ENCODE peak calls at places on chromosomes 11 and 22, in five cellular contexts. S is M059J, U is astrocyte of the hippocampus, P is GM10248, M is cardiac fibroblast. Y is an unnamed sample.

GRCh38 chr11:74683279-74683871 is 47.9 kb downstream of the CHRDL2 start:
- DNase-seq in S (no peak), U (peak), M (peak), P (no peak), Y (peak)

GRCh38 chr22:22087854-22088657 is 105.5 kb upstream of the TOP3B start:
- DNase-seq in M (no peak), U (no peak), P (no peak), S (no peak), Y (no peak)

GRCh38 chr22:24323695-24324094 is 53.1 kb downstream of the SPECC1L start:
- DNase-seq in U (no peak), S (no peak), P (no peak), M (no peak), Y (no peak)

GRCh38 chr11:77558380-77558779 is 31.4 kb upstream of the AQP11 start:
- DNase-seq in S (peak), U (no peak), P (no peak), M (peak), Y (no peak)

GRCh38 chr22:20155330-20156041 is 4.6 kb upstream of the CCDC188 start:
- DNase-seq in M (peak), S (peak), P (no peak), U (peak), Y (peak)

GRCh38 chr11:79493555-79494171 is 52.8 kb upstream of the TENM4 start:
- DNase-seq in M (peak), S (peak), U (peak), P (peak), Y (peak)

GRCh38 chr11:33329705-33330329 is 72.6 kb downstream of the HIPK3 start:
- DNase-seq in U (peak), S (peak), P (peak), M (peak), Y (peak)

GRCh38 chr11:47109882-47110281 is 66.8 kb downstream of the ARFGAP2 start:
- DNase-seq in P (no peak), U (no peak), S (no peak), M (no peak), Y (no peak)

GRCh38 chr11:2951235-2952110 is 22.3 kb upstream of the PHLDA2 start:
- DNase-seq in P (no peak), M (peak), S (peak), U (peak), Y (no peak)

GRCh38 chr11:91946397-91947090 is 278.1 kb upstream of the FAT3 start:
- DNase-seq in U (peak), M (no peak), S (peak), P (no peak), Y (no peak)

GRCh38 chr11:57163160-57163868 is 18.4 kb upstream of the LRRC55 start:
- DNase-seq in M (no peak), U (no peak), P (no peak), S (no peak), Y (no peak)

GRCh38 chr11:65274734-65275682 is 13.2 kb downstream of the POLA2 start:
- DNase-seq in S (peak), M (peak), U (peak), P (peak), Y (peak)

GRCh38 chr11:61791737-61792309 is 576 bp downstream of the TMEM258 start:
- DNase-seq in M (peak), S (peak), P (no peak), U (peak), Y (peak)

Y was measured in iPS-NIHi11.